ENCODE peak calls at places on chromosomes 4 and X, in seven cellular contexts. One of them, this sample, is unnamed.

GRCh38 chr4:53055274-53055673 is 193.2 kb downstream of the RASL11B start:
- DNase-seq in IMR-90: peak
- DNase-seq in trophoblast cell: no peak
- DNase-seq in mesendoderm: no peak
- DNase-seq in H1: no peak
- DNase-seq in H9: no peak
- DNase-seq in mesenchymal stem cell: peak
- DNase-seq in this sample: no peak

GRCh38 chr4:98586231-98586630 is 72.2 kb downstream of the TSPAN5 start:
- DNase-seq in H9: no peak
- DNase-seq in mesenchymal stem cell: no peak
- DNase-seq in trophoblast cell: no peak
- DNase-seq in mesendoderm: no peak
- DNase-seq in IMR-90: no peak
- DNase-seq in H1: no peak
- DNase-seq in this sample: no peak

GRCh38 chr4:159042097-159042605 is 60.7 kb upstream of the RAPGEF2 start:
- DNase-seq in mesendoderm: no peak
- DNase-seq in H9: no peak
- DNase-seq in trophoblast cell: no peak
- DNase-seq in mesenchymal stem cell: no peak
- DNase-seq in IMR-90: no peak
- DNase-seq in H1: no peak
- DNase-seq in this sample: no peak

GRCh38 chrX:94645727-94646126 is 971.7 kb downstream of the FAM133A start:
- DNase-seq in mesendoderm: no peak
- DNase-seq in mesenchymal stem cell: no peak
- DNase-seq in trophoblast cell: no peak
- DNase-seq in H9: no peak
- DNase-seq in IMR-90: no peak
- DNase-seq in H1: no peak
- DNase-seq in this sample: no peak

GRCh38 chrX:133405498-133406180 is 9.7 kb downstream of the GPC4 start:
- DNase-seq in mesenchymal stem cell: no peak
- DNase-seq in mesendoderm: peak
- DNase-seq in H9: no peak
- DNase-seq in trophoblast cell: no peak
- DNase-seq in IMR-90: no peak
- DNase-seq in H1: no peak
- DNase-seq in this sample: no peak

GRCh38 chrX:63128509-63128908 is 222.6 kb downstream of the SPIN4 start:
- DNase-seq in mesendoderm: peak
- DNase-seq in trophoblast cell: peak
- DNase-seq in mesenchymal stem cell: no peak
- DNase-seq in H9: no peak
- DNase-seq in IMR-90: peak
- DNase-seq in H1: no peak
- DNase-seq in this sample: no peak

GRCh38 chrX:153708415-153708814 is 15.8 kb downstream of the BCAP31 start:
- DNase-seq in IMR-90: peak
- DNase-seq in H1: no peak
- DNase-seq in trophoblast cell: peak
- DNase-seq in mesendoderm: peak
- DNase-seq in H9: peak
- DNase-seq in mesenchymal stem cell: peak
- DNase-seq in this sample: no peak

GRCh38 chrX:79482686-79483085 is 115.6 kb upstream of the ITM2A start:
- DNase-seq in H9: no peak
- DNase-seq in IMR-90: no peak
- DNase-seq in H1: no peak
- DNase-seq in trophoblast cell: no peak
- DNase-seq in mesenchymal stem cell: no peak
- DNase-seq in mesendoderm: no peak
- DNase-seq in this sample: no peak

GRCh38 chrX:45505214-45505613 is 304.5 kb upstream of the DIPK2B start:
- DNase-seq in mesendoderm: no peak
- DNase-seq in trophoblast cell: no peak
- DNase-seq in H1: no peak
- DNase-seq in mesenchymal stem cell: peak
- DNase-seq in IMR-90: peak
- DNase-seq in H9: no peak
- DNase-seq in this sample: no peak

GRCh38 chr4:181536196-181536746 is 706.9 kb upstream of the TENM3 start:
- DNase-seq in H9: no peak
- DNase-seq in mesenchymal stem cell: no peak
- DNase-seq in H1: no peak
- DNase-seq in trophoblast cell: no peak
- DNase-seq in mesendoderm: no peak
- DNase-seq in IMR-90: peak
- DNase-seq in this sample: no peak

GRCh38 chr4:56908206-56909082 is 744 bp downstream of the REST start:
- DNase-seq in trophoblast cell: peak
- DNase-seq in H9: peak
- DNase-seq in H1: peak
- DNase-seq in mesendoderm: peak
- DNase-seq in mesenchymal stem cell: peak
- DNase-seq in IMR-90: peak
- DNase-seq in this sample: peak

GRCh38 chrX:78165425-78165824 is 26.0 kb upstream of the TAF9B start:
- DNase-seq in IMR-90: no peak
- DNase-seq in H1: no peak
- DNase-seq in mesenchymal stem cell: no peak
- DNase-seq in mesendoderm: no peak
- DNase-seq in trophoblast cell: no peak
- DNase-seq in H9: no peak
- DNase-seq in this sample: no peak

GRCh38 chr4:169902658-169903345 is 123.4 kb downstream of the MFAP3L start:
- DNase-seq in H1: no peak
- DNase-seq in IMR-90: no peak
- DNase-seq in mesenchymal stem cell: no peak
- DNase-seq in trophoblast cell: peak
- DNase-seq in mesendoderm: peak
- DNase-seq in H9: peak
- DNase-seq in this sample: no peak

GRCh38 chrX:154082396-154083133 is 15.0 kb downstream of the MECP2 start:
- DNase-seq in H9: no peak
- DNase-seq in IMR-90: peak
- DNase-seq in mesendoderm: no peak
- DNase-seq in H1: no peak
- DNase-seq in trophoblast cell: peak
- DNase-seq in mesenchymal stem cell: peak
- DNase-seq in this sample: no peak

GRCh38 chr4:10240691-10241090 is 124.1 kb upstream of the WDR1 start:
- DNase-seq in IMR-90: no peak
- DNase-seq in mesenchymal stem cell: no peak
- DNase-seq in mesendoderm: no peak
- DNase-seq in H1: no peak
- DNase-seq in trophoblast cell: peak
- DNase-seq in H9: no peak
- DNase-seq in this sample: no peak
- H2BK5ac ChIP-seq in IMR-90: no peak
- H2BK5ac ChIP-seq in mesenchymal stem cell: no peak
- H2BK5ac ChIP-seq in mesendoderm: no peak
- H2BK5ac ChIP-seq in H1: no peak
- H2BK5ac ChIP-seq in trophoblast cell: no peak
- H2BK5ac ChIP-seq in H9: no peak
- H2BK5ac ChIP-seq in this sample: no peak

GRCh38 chrX:43582540-43582913 is 73.6 kb upstream of the MAOA start:
- DNase-seq in trophoblast cell: no peak
- DNase-seq in IMR-90: no peak
- DNase-seq in mesenchymal stem cell: no peak
- DNase-seq in H9: no peak
- DNase-seq in H1: no peak
- DNase-seq in mesendoderm: no peak
- DNase-seq in this sample: no peak
- H2BK5ac ChIP-seq in trophoblast cell: no peak
- H2BK5ac ChIP-seq in IMR-90: no peak
- H2BK5ac ChIP-seq in mesenchymal stem cell: no peak
- H2BK5ac ChIP-seq in H9: no peak
- H2BK5ac ChIP-seq in H1: no peak
- H2BK5ac ChIP-seq in mesendoderm: no peak
- H2BK5ac ChIP-seq in this sample: no peak

DNA sequence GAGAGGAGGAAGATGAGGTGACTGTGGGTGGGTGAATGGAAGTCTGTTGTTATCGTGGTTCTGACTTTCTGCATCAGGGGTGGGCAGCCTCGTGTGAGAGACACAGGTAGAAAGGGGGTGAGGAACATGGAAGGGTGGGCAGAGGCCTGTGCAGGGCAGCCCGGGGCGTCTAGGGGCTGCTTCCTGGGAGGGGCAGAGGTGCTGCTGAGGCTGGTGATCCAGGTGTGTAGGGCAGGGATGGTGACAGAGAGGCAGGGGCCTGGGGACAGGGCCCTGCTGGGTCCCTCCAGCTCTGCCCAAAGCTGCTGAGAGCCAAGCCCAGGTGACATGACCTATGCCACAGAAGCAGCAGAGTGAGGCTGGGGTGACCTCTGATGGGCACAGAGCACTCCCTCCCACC is 89.7 kb upstream of the C4orf50 start:
- DNase-seq in H9: no peak
- DNase-seq in mesendoderm: no peak
- DNase-seq in trophoblast cell: no peak
- DNase-seq in IMR-90: no peak
- DNase-seq in mesenchymal stem cell: no peak
- DNase-seq in H1: no peak
- DNase-seq in this sample: no peak
- H2BK5ac ChIP-seq in H9: no peak
- H2BK5ac ChIP-seq in mesendoderm: no peak
- H2BK5ac ChIP-seq in trophoblast cell: no peak
- H2BK5ac ChIP-seq in IMR-90: no peak
- H2BK5ac ChIP-seq in mesenchymal stem cell: no peak
- H2BK5ac ChIP-seq in H1: no peak
- H2BK5ac ChIP-seq in this sample: no peak

GRCh38 chrX:14359727-14360126 is 169.6 kb upstream of the GLRA2 start:
- DNase-seq in H1: no peak
- DNase-seq in trophoblast cell: no peak
- DNase-seq in mesenchymal stem cell: no peak
- DNase-seq in mesendoderm: no peak
- DNase-seq in H9: peak
- DNase-seq in IMR-90: no peak
- DNase-seq in this sample: no peak

GRCh38 chrX:14361430-14361829 is 167.9 kb upstream of the GLRA2 start:
- DNase-seq in mesendoderm: no peak
- DNase-seq in H9: no peak
- DNase-seq in trophoblast cell: no peak
- DNase-seq in IMR-90: no peak
- DNase-seq in H1: no peak
- DNase-seq in mesenchymal stem cell: no peak
- DNase-seq in this sample: no peak

GRCh38 chrX:14363719-14364118 is 165.6 kb upstream of the GLRA2 start:
- DNase-seq in H1: no peak
- DNase-seq in mesenchymal stem cell: no peak
- DNase-seq in trophoblast cell: no peak
- DNase-seq in H9: no peak
- DNase-seq in mesendoderm: no peak
- DNase-seq in IMR-90: no peak
- DNase-seq in this sample: no peak

GRCh38 chrX:14359316-14359715 is 170.0 kb upstream of the GLRA2 start:
- DNase-seq in mesenchymal stem cell: no peak
- DNase-seq in IMR-90: no peak
- DNase-seq in H1: no peak
- DNase-seq in trophoblast cell: no peak
- DNase-seq in H9: no peak
- DNase-seq in mesendoderm: no peak
- DNase-seq in this sample: no peak

GRCh38 chrX:14362731-14363130 is 166.6 kb upstream of the GLRA2 start:
- DNase-seq in H9: no peak
- DNase-seq in trophoblast cell: no peak
- DNase-seq in mesendoderm: no peak
- DNase-seq in IMR-90: no peak
- DNase-seq in mesenchymal stem cell: no peak
- DNase-seq in H1: no peak
- DNase-seq in this sample: no peak
- H2BK5ac ChIP-seq in H9: no peak
- H2BK5ac ChIP-seq in trophoblast cell: no peak
- H2BK5ac ChIP-seq in mesendoderm: no peak
- H2BK5ac ChIP-seq in IMR-90: no peak
- H2BK5ac ChIP-seq in mesenchymal stem cell: no peak
- H2BK5ac ChIP-seq in H1: no peak
- H2BK5ac ChIP-seq in this sample: no peak

GRCh38 chr4:66930216-66930615 is 615.1 kb downstream of the CENPC start:
- DNase-seq in IMR-90: no peak
- DNase-seq in trophoblast cell: no peak
- DNase-seq in mesenchymal stem cell: no peak
- DNase-seq in H1: no peak
- DNase-seq in mesendoderm: no peak
- DNase-seq in H9: no peak
- DNase-seq in this sample: no peak
- H2BK5ac ChIP-seq in IMR-90: no peak
- H2BK5ac ChIP-seq in trophoblast cell: no peak
- H2BK5ac ChIP-seq in mesenchymal stem cell: no peak
- H2BK5ac ChIP-seq in H1: no peak
- H2BK5ac ChIP-seq in mesendoderm: no peak
- H2BK5ac ChIP-seq in H9: no peak
- H2BK5ac ChIP-seq in this sample: no peak

GRCh38 chr4:146299605-146300004 is 85.3 kb downstream of the REELD1 start:
- DNase-seq in H1: no peak
- DNase-seq in IMR-90: no peak
- DNase-seq in mesenchymal stem cell: no peak
- DNase-seq in trophoblast cell: no peak
- DNase-seq in H9: no peak
- DNase-seq in mesendoderm: no peak
- DNase-seq in this sample: no peak

GRCh38 chr4:146302833-146303232 is 88.5 kb downstream of the REELD1 start:
- DNase-seq in H9: no peak
- DNase-seq in H1: no peak
- DNase-seq in trophoblast cell: no peak
- DNase-seq in mesendoderm: no peak
- DNase-seq in mesenchymal stem cell: no peak
- DNase-seq in IMR-90: no peak
- DNase-seq in this sample: no peak
- H2BK5ac ChIP-seq in H9: no peak
- H2BK5ac ChIP-seq in H1: no peak
- H2BK5ac ChIP-seq in trophoblast cell: no peak
- H2BK5ac ChIP-seq in mesendoderm: no peak
- H2BK5ac ChIP-seq in mesenchymal stem cell: no peak
- H2BK5ac ChIP-seq in IMR-90: no peak
- H2BK5ac ChIP-seq in this sample: no peak

GRCh38 chr4:184440593-184441358 is 33.6 kb downstream of the IRF2 start:
- DNase-seq in mesendoderm: no peak
- DNase-seq in H9: no peak
- DNase-seq in IMR-90: no peak
- DNase-seq in mesenchymal stem cell: no peak
- DNase-seq in trophoblast cell: no peak
- DNase-seq in H1: no peak
- DNase-seq in this sample: no peak
- H2BK5ac ChIP-seq in mesendoderm: no peak
- H2BK5ac ChIP-seq in H9: no peak
- H2BK5ac ChIP-seq in IMR-90: no peak
- H2BK5ac ChIP-seq in mesenchymal stem cell: no peak
- H2BK5ac ChIP-seq in trophoblast cell: no peak
- H2BK5ac ChIP-seq in H1: peak
- H2BK5ac ChIP-seq in this sample: no peak

DNA sequence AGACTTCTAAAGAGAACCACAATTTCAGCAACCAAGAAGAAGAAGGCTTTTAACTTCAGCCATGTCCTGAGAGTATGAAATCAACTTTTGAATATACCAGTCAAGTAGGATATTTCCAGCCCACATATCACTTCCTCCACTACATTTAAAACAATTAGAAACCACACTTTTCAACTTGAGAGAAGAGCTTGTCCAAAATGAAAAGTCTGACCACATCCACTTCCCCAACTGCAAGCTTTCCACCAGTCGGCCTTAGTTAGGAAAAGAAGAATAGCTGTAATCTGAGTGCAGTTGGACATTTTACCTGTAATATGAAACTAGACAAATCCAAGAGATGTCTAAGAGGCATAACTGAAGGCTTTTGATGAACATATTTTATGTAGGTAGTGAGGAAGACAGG is 101.9 kb upstream of the SLC7A11 start:
- DNase-seq in H1: no peak
- DNase-seq in mesendoderm: no peak
- DNase-seq in H9: no peak
- DNase-seq in trophoblast cell: no peak
- DNase-seq in mesenchymal stem cell: no peak
- DNase-seq in IMR-90: no peak
- DNase-seq in this sample: no peak
- H2BK5ac ChIP-seq in H1: no peak
- H2BK5ac ChIP-seq in mesendoderm: no peak
- H2BK5ac ChIP-seq in H9: no peak
- H2BK5ac ChIP-seq in trophoblast cell: no peak
- H2BK5ac ChIP-seq in mesenchymal stem cell: no peak
- H2BK5ac ChIP-seq in IMR-90: no peak
- H2BK5ac ChIP-seq in this sample: no peak

This sample was measured in neuronal stem cell.